ENCODE peak calls at places on chromosomes 1 and 21, in nine cellular contexts. V is neural crest cell; A is heart right ventricle; W is GM12865; Q is CD8-positive, alpha-beta T cell; X is pancreas; Z is RWPE1; E is HCT116; Y is MM.1S. M is an unnamed sample.

GRCh38 chr1:153985341-153985912 is 712 bp downstream of the RAB13 start:
- DNase-seq in V (no peak), A (no peak), W (no peak), Q (no peak), X (no peak), Z (no peak), E (no peak), Y (no peak), M (no peak)

GRCh38 chr1:154941332-154941995 is 4.9 kb upstream of the PMVK start:
- DNase-seq in V (peak; percentile 60), A (no peak), W (peak; percentile 57), Q (no peak), X (peak; percentile 79), Z (no peak), E (no peak), Y (no peak), M (no peak)

GRCh38 chr1:64182207-64182606 is 21.2 kb upstream of the UBE2U start:
- DNase-seq in V (no peak), A (no peak), W (no peak), Q (no peak), X (no peak), Z (no peak), E (no peak), Y (no peak), M (no peak)

GRCh38 chr1:40774266-40774998 is 9.2 kb upstream of the KCNQ4 start:
- DNase-seq in V (peak; percentile 53), A (no peak), W (peak; percentile 69), Q (peak; percentile 81), X (peak; percentile 48), Z (peak; percentile 23), E (peak; percentile 18), Y (peak; percentile 38), M (no peak)

GRCh38 chr21:18553786-18554185 is 150.2 kb upstream of the TMPRSS15 start:
- DNase-seq in V (no peak), A (no peak), W (no peak), Q (no peak), X (no peak), Z (no peak), E (no peak), Y (no peak), M (no peak)

GRCh38 chr1:41728403-41729202 is 190.1 kb downstream of the HIVEP3 start:
- DNase-seq in V (no peak), A (no peak), W (peak; percentile 97), Q (no peak), X (no peak), Z (no peak), E (no peak), Y (peak; percentile 95), M (no peak)

GRCh38 chr21:41560701-41561158 is 52.8 kb upstream of the TMPRSS2 start:
- DNase-seq in V (no peak), A (no peak), W (no peak), Q (no peak), X (no peak), Z (no peak), E (no peak), Y (no peak), M (no peak)

GRCh38 chr1:151024540-151025146 is 11.7 kb upstream of the BNIPL start:
- DNase-seq in V (peak; percentile 78), A (peak; percentile 91), W (peak; percentile 83), Q (peak; percentile 94), X (peak; percentile 70), Z (peak; percentile 53), E (peak; percentile 46), Y (peak; percentile 83), M (peak; percentile 73)

GRCh38 chr1:94803517-94804441 is 16.4 kb upstream of the SLC44A3 start:
- DNase-seq in V (peak; percentile 28), A (peak; percentile 55), W (no peak), Q (no peak), X (no peak), Z (no peak), E (no peak), Y (no peak), M (no peak)

GRCh38 chr21:46182548-46183336 is 1.5 kb downstream of the SPATC1L start:
- DNase-seq in V (no peak), A (no peak), W (no peak), Q (no peak), X (no peak), Z (no peak), E (no peak), Y (no peak), M (no peak)

GRCh38 chr1:116878804-116879477 is 30.8 kb upstream of the PTGFRN start:
- DNase-seq in V (peak; percentile 7), A (peak; percentile 41), W (peak; percentile 84), Q (no peak), X (no peak), Z (peak; percentile 78), E (peak; percentile 18), Y (no peak), M (no peak)

GRCh38 chr1:119140177-119141019 is at the start of gene WARS2:
- DNase-seq in V (peak; percentile 86), A (peak; percentile 96), W (peak; percentile 98), Q (peak; percentile 94), X (peak; percentile 96), Z (peak; percentile 88), E (peak; percentile 97), Y (peak; percentile 92), M (peak; percentile 23)
- TF ChIP-seq CTCF in V (no peak), A (no peak), W (no peak), Q (no peak), X (no peak), Z (no peak), E (no peak), Y (no peak), M (no peak)

DNA sequence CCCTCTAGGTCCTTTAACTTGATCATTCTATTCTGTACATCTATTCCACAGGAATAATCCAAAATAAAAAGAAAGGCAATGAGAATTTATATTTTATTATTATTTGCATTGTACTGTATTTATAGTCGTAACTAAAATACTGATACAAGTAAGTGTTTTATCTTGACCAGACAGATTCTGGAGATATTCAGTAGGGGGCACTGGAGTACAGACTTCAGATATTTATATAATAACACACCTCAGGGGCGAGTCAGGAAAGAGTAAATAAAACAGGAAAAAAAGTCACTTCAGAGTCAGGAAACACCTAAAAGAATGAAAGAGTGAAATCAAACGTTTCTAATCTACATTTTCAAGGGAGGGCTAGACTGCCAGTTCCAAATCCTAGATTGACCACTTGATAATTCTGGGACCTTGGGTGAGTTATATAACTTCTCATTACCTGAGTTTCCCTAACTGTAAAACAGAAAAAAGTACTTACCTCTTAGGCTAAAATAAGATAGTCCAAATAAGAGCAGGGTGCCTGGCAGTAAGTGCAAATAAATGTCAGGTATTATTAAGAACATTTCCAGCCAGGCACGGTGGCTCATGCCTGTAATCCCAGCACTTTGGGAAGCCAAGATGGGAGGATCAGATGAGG is 31.1 kb upstream of the MTF1 start:
- DNase-seq in V (no peak), A (no peak), W (peak; percentile 64), Q (no peak), X (no peak), Z (peak; percentile 38), E (peak; percentile 23), Y (no peak), M (no peak)
- TF ChIP-seq CTCF in V (peak; percentile 70), A (peak; percentile 71), W (peak; percentile 45), Q (peak; percentile 80), X (no peak), Z (peak; percentile 19), E (peak; percentile 74), Y (peak; percentile 37), M (peak; percentile 42)

DNA sequence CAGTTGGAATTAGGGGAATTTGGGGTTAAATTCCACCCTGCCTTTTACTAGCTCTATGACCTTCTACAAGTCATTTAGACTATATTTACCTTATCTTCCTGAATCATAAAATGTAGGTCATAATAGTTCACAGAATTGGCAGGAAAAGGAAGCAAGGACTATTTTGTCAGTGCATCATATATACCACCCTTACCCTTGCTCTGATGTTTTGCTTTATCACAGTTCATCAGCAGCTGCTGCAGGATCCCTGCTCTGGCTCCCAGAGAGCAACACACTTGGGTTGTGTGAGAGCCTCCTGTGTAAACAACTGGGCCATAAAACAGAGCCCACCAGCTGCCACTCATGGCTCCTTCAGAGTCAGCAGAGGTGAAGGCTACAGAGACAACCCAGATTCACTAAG is 631.6 kb upstream of the CAMK1G start:
- DNase-seq in V (no peak), A (no peak), W (no peak), Q (no peak), X (no peak), Z (no peak), E (no peak), Y (no peak), M (no peak)
- TF ChIP-seq CTCF in V (no peak), A (no peak), W (no peak), Q (no peak), X (no peak), Z (no peak), E (no peak), Y (no peak), M (no peak)

GRCh38 chr1:25569599-25570458 is 26.4 kb downstream of the LDLRAP1 start:
- DNase-seq in V (no peak), A (no peak), W (no peak), Q (no peak), X (no peak), Z (no peak), E (no peak), Y (no peak), M (no peak)

GRCh38 chr1:25567710-25568089 is 24.3 kb downstream of the LDLRAP1 start:
- DNase-seq in V (no peak), A (no peak), W (no peak), Q (no peak), X (no peak), Z (no peak), E (no peak), Y (no peak), M (no peak)

GRCh38 chr1:25568834-25569598 is 25.6 kb downstream of the LDLRAP1 start:
- DNase-seq in V (no peak), A (no peak), W (no peak), Q (no peak), X (no peak), Z (peak; percentile 90), E (peak; percentile 70), Y (no peak), M (no peak)

GRCh38 chr1:25566730-25567341 is 23.4 kb downstream of the LDLRAP1 start:
- DNase-seq in V (peak; percentile 48), A (peak; percentile 68), W (no peak), Q (peak; percentile 82), X (no peak), Z (no peak), E (no peak), Y (no peak), M (no peak)

GRCh38 chr1:25568090-25568833 is 24.9 kb downstream of the LDLRAP1 start:
- DNase-seq in V (no peak), A (no peak), W (no peak), Q (no peak), X (no peak), Z (peak; percentile 97), E (peak; percentile 93), Y (no peak), M (no peak)
- TF ChIP-seq CTCF in V (peak; percentile 26), A (no peak), W (no peak), Q (no peak), X (no peak), Z (no peak), E (no peak), Y (no peak), M (no peak)